ENCODE peak calls at places on chromosomes 13 and 19, in nine cellular contexts. One of them, this sample, is unnamed.

GRCh38 chr13:113413898-113414282 is 39.4 kb downstream of the ADPRHL1 start:
- DNase-seq in upper lobe of right lung: peak; percentile 67
- DNase-seq in foreskin fibroblast: peak; percentile 59
- DNase-seq in stomach: peak; percentile 46
- DNase-seq in kidney epithelial cell: no peak
- DNase-seq in psoas muscle: peak; percentile 91
- DNase-seq in NB4: peak; percentile 58
- DNase-seq in AG09309: no peak
- DNase-seq in lower leg skin: no peak
- DNase-seq in this sample: no peak

GRCh38 chr13:26991508-26992181 is 180.0 kb downstream of the USP12 start:
- DNase-seq in upper lobe of right lung: no peak
- DNase-seq in foreskin fibroblast: no peak
- DNase-seq in stomach: peak; percentile 63
- DNase-seq in kidney epithelial cell: no peak
- DNase-seq in psoas muscle: no peak
- DNase-seq in NB4: no peak
- DNase-seq in AG09309: no peak
- DNase-seq in lower leg skin: no peak
- DNase-seq in this sample: no peak

GRCh38 chr13:33452873-33453558 is 167.5 kb upstream of the STARD13 start:
- DNase-seq in upper lobe of right lung: no peak
- DNase-seq in foreskin fibroblast: no peak
- DNase-seq in stomach: no peak
- DNase-seq in kidney epithelial cell: no peak
- DNase-seq in psoas muscle: no peak
- DNase-seq in NB4: no peak
- DNase-seq in AG09309: no peak
- DNase-seq in lower leg skin: no peak
- DNase-seq in this sample: no peak

GRCh38 chr13:59476376-59476775 is 687.4 kb downstream of the DIAPH3 start:
- DNase-seq in upper lobe of right lung: no peak
- DNase-seq in foreskin fibroblast: peak; percentile 20
- DNase-seq in stomach: no peak
- DNase-seq in kidney epithelial cell: no peak
- DNase-seq in psoas muscle: no peak
- DNase-seq in NB4: no peak
- DNase-seq in AG09309: no peak
- DNase-seq in lower leg skin: no peak
- DNase-seq in this sample: no peak

GRCh38 chr13:30679483-30680330 is 55.6 kb upstream of the ALOX5AP start:
- DNase-seq in upper lobe of right lung: no peak
- DNase-seq in foreskin fibroblast: peak; percentile 55
- DNase-seq in stomach: no peak
- DNase-seq in kidney epithelial cell: no peak
- DNase-seq in psoas muscle: no peak
- DNase-seq in NB4: peak; percentile 57
- DNase-seq in AG09309: no peak
- DNase-seq in lower leg skin: no peak
- DNase-seq in this sample: no peak

GRCh38 chr19:1243768-1244692 is 2.5 kb downstream of the ATP5F1D start:
- DNase-seq in upper lobe of right lung: peak; percentile 93
- DNase-seq in foreskin fibroblast: peak; percentile 93
- DNase-seq in stomach: peak; percentile 91
- DNase-seq in kidney epithelial cell: no peak
- DNase-seq in psoas muscle: peak; percentile 97
- DNase-seq in NB4: peak; percentile 81
- DNase-seq in AG09309: no peak
- DNase-seq in lower leg skin: peak; percentile 97
- DNase-seq in this sample: peak; percentile 89

GRCh38 chr13:110826861-110827672 is 87.8 kb downstream of the ANKRD10 start:
- DNase-seq in upper lobe of right lung: no peak
- DNase-seq in foreskin fibroblast: no peak
- DNase-seq in stomach: peak; percentile 32
- DNase-seq in kidney epithelial cell: no peak
- DNase-seq in psoas muscle: no peak
- DNase-seq in NB4: peak; percentile 16
- DNase-seq in AG09309: no peak
- DNase-seq in lower leg skin: no peak
- DNase-seq in this sample: peak; percentile 23

GRCh38 chr13:76976488-76976887 is 15.4 kb upstream of the CLN5 start:
- DNase-seq in upper lobe of right lung: no peak
- DNase-seq in foreskin fibroblast: peak; percentile 80
- DNase-seq in stomach: no peak
- DNase-seq in kidney epithelial cell: peak; percentile 37
- DNase-seq in psoas muscle: no peak
- DNase-seq in NB4: no peak
- DNase-seq in AG09309: no peak
- DNase-seq in lower leg skin: no peak
- DNase-seq in this sample: no peak

GRCh38 chr13:26719356-26719945 is 41.1 kb downstream of the GPR12 start:
- DNase-seq in upper lobe of right lung: no peak
- DNase-seq in foreskin fibroblast: peak; percentile 25
- DNase-seq in stomach: no peak
- DNase-seq in kidney epithelial cell: no peak
- DNase-seq in psoas muscle: no peak
- DNase-seq in NB4: peak; percentile 94
- DNase-seq in AG09309: no peak
- DNase-seq in lower leg skin: no peak
- DNase-seq in this sample: no peak

GRCh38 chr19:46133101-46133627 is 8.7 kb upstream of the IGFL3 start:
- DNase-seq in upper lobe of right lung: no peak
- DNase-seq in foreskin fibroblast: peak; percentile 91
- DNase-seq in stomach: no peak
- DNase-seq in kidney epithelial cell: peak; percentile 97
- DNase-seq in psoas muscle: no peak
- DNase-seq in NB4: peak; percentile 26
- DNase-seq in AG09309: peak; percentile 46
- DNase-seq in lower leg skin: peak; percentile 74
- DNase-seq in this sample: peak; percentile 44
- H3K4me3 ChIP-seq in upper lobe of right lung: no peak overlapping the region
- H3K4me3 ChIP-seq in foreskin fibroblast: no peak overlapping the region
- H3K4me3 ChIP-seq in stomach: no peak overlapping the region
- H3K4me3 ChIP-seq in kidney epithelial cell: no peak overlapping the region
- H3K4me3 ChIP-seq in psoas muscle: no peak overlapping the region
- H3K4me3 ChIP-seq in NB4: no peak overlapping the region
- H3K4me3 ChIP-seq in AG09309: no peak overlapping the region
- H3K4me3 ChIP-seq in lower leg skin: no peak overlapping the region
- H3K4me3 ChIP-seq in this sample: no peak overlapping the region

DNA sequence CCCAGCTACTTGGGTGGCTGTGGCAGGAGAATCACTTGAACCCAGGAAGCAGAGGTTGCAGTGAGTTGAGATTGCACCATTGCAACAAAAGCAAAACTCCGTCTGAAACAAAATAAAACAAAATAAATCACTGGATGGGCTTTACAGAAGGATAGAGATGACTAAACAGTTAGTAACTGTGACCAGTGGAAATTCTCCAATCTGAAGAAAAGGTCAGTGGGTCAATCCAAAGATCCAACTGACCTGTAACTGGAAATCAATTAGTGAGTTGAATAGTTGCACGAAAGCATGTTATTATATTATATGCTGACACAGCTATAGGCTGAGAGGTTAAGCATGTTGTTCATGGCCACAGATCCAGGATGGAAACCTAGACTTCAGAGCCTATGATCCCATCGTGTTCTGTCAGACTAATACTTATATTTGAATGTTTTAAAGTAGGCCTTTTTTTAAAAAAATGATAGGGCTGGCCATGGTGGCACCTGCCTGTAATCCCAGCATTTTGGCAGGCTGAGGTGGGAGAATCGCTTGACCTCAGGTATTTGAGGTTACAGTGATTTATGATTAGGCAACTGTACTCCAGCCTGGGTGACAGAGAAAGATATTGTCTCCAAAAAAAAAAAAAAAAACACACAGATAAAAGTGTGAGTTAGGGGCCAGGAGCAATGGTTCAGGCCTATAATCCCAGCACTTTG is 1.4 kb downstream of the ECH1 start:
- DNase-seq in upper lobe of right lung: no peak
- DNase-seq in foreskin fibroblast: peak; percentile 73
- DNase-seq in stomach: no peak
- DNase-seq in kidney epithelial cell: no peak
- DNase-seq in psoas muscle: no peak
- DNase-seq in NB4: no peak
- DNase-seq in AG09309: no peak
- DNase-seq in lower leg skin: no peak
- DNase-seq in this sample: no peak
- H3K4me3 ChIP-seq in upper lobe of right lung: peak overlapping the region; percentile 80
- H3K4me3 ChIP-seq in foreskin fibroblast: no peak overlapping the region
- H3K4me3 ChIP-seq in stomach: peak overlapping the region; percentile 74
- H3K4me3 ChIP-seq in kidney epithelial cell: no peak overlapping the region
- H3K4me3 ChIP-seq in psoas muscle: peak overlapping the region; percentile 85
- H3K4me3 ChIP-seq in NB4: no peak overlapping the region
- H3K4me3 ChIP-seq in AG09309: no peak overlapping the region
- H3K4me3 ChIP-seq in lower leg skin: no peak overlapping the region
- H3K4me3 ChIP-seq in this sample: no peak overlapping the region

GRCh38 chr13:109657395-109657794 is 129.0 kb downstream of the IRS2 start:
- DNase-seq in upper lobe of right lung: no peak
- DNase-seq in foreskin fibroblast: peak; percentile 14
- DNase-seq in stomach: no peak
- DNase-seq in kidney epithelial cell: no peak
- DNase-seq in psoas muscle: no peak
- DNase-seq in NB4: no peak
- DNase-seq in AG09309: no peak
- DNase-seq in lower leg skin: no peak
- DNase-seq in this sample: no peak
- H3K4me3 ChIP-seq in upper lobe of right lung: no peak overlapping the region
- H3K4me3 ChIP-seq in foreskin fibroblast: no peak overlapping the region
- H3K4me3 ChIP-seq in stomach: no peak overlapping the region
- H3K4me3 ChIP-seq in kidney epithelial cell: no peak overlapping the region
- H3K4me3 ChIP-seq in psoas muscle: no peak overlapping the region
- H3K4me3 ChIP-seq in NB4: no peak overlapping the region
- H3K4me3 ChIP-seq in AG09309: no peak overlapping the region
- H3K4me3 ChIP-seq in lower leg skin: no peak overlapping the region
- H3K4me3 ChIP-seq in this sample: no peak overlapping the region

GRCh38 chr13:103102482-103102881 is 36.3 kb upstream of the SLC10A2 start:
- DNase-seq in upper lobe of right lung: no peak
- DNase-seq in foreskin fibroblast: peak; percentile 7
- DNase-seq in stomach: no peak
- DNase-seq in kidney epithelial cell: no peak
- DNase-seq in psoas muscle: no peak
- DNase-seq in NB4: no peak
- DNase-seq in AG09309: no peak
- DNase-seq in lower leg skin: no peak
- DNase-seq in this sample: no peak

GRCh38 chr13:103101500-103101899 is 35.3 kb upstream of the SLC10A2 start:
- DNase-seq in upper lobe of right lung: no peak
- DNase-seq in foreskin fibroblast: peak; percentile 3
- DNase-seq in stomach: no peak
- DNase-seq in kidney epithelial cell: no peak
- DNase-seq in psoas muscle: no peak
- DNase-seq in NB4: no peak
- DNase-seq in AG09309: no peak
- DNase-seq in lower leg skin: no peak
- DNase-seq in this sample: no peak

GRCh38 chr13:103099894-103100293 is 33.7 kb upstream of the SLC10A2 start:
- DNase-seq in upper lobe of right lung: no peak
- DNase-seq in foreskin fibroblast: no peak
- DNase-seq in stomach: no peak
- DNase-seq in kidney epithelial cell: no peak
- DNase-seq in psoas muscle: no peak
- DNase-seq in NB4: no peak
- DNase-seq in AG09309: no peak
- DNase-seq in lower leg skin: no peak
- DNase-seq in this sample: no peak

GRCh38 chr13:103101902-103102301 is 35.7 kb upstream of the SLC10A2 start:
- DNase-seq in upper lobe of right lung: no peak
- DNase-seq in foreskin fibroblast: peak; percentile 7
- DNase-seq in stomach: no peak
- DNase-seq in kidney epithelial cell: no peak
- DNase-seq in psoas muscle: no peak
- DNase-seq in NB4: no peak
- DNase-seq in AG09309: no peak
- DNase-seq in lower leg skin: no peak
- DNase-seq in this sample: no peak

GRCh38 chr13:103100795-103101194 is 34.6 kb upstream of the SLC10A2 start:
- DNase-seq in upper lobe of right lung: no peak
- DNase-seq in foreskin fibroblast: peak; percentile 29
- DNase-seq in stomach: no peak
- DNase-seq in kidney epithelial cell: no peak
- DNase-seq in psoas muscle: no peak
- DNase-seq in NB4: no peak
- DNase-seq in AG09309: no peak
- DNase-seq in lower leg skin: no peak
- DNase-seq in this sample: no peak
- H3K4me3 ChIP-seq in upper lobe of right lung: no peak overlapping the region
- H3K4me3 ChIP-seq in foreskin fibroblast: no peak overlapping the region
- H3K4me3 ChIP-seq in stomach: no peak overlapping the region
- H3K4me3 ChIP-seq in kidney epithelial cell: no peak overlapping the region
- H3K4me3 ChIP-seq in psoas muscle: no peak overlapping the region
- H3K4me3 ChIP-seq in NB4: no peak overlapping the region
- H3K4me3 ChIP-seq in AG09309: no peak overlapping the region
- H3K4me3 ChIP-seq in lower leg skin: no peak overlapping the region
- H3K4me3 ChIP-seq in this sample: no peak overlapping the region

DNA sequence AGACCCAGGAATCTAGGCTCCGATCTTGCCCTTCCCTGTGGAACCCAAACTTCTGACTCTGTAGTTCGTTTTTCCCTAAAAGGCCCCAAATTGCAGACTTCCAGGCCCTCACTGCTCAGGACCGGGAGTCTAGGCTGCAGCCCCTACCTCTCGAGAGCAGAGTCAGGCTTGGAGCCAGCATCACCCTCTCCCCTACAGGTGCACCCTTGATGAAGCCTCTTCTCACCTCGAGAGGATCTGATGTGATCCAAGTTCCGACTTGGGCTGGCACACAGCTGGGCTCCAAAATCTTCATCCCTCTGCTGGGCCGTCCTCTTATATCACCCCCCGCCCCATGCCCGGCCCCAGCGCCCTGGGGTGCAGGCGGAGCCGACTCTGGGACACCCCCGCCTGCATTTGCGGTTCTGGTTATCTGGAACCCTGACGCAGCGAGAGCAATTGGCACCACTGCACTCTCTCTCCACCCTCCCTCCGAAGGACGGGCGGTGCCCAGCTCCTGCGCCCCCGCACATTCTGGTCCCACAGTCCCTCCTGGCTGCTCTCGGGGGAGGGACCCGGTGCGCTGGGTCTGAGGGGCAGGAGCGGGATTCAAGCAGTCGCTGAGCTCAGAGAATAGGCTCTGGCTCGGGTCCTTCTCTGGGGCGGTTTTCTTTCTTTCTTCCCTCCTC is at the start of gene KLK7:
- DNase-seq in upper lobe of right lung: no peak
- DNase-seq in foreskin fibroblast: no peak
- DNase-seq in stomach: no peak
- DNase-seq in kidney epithelial cell: no peak
- DNase-seq in psoas muscle: no peak
- DNase-seq in NB4: no peak
- DNase-seq in AG09309: no peak
- DNase-seq in lower leg skin: no peak
- DNase-seq in this sample: no peak
- H3K4me3 ChIP-seq in upper lobe of right lung: no peak within 1 kb of the TSS
- H3K4me3 ChIP-seq in foreskin fibroblast: no peak within 1 kb of the TSS
- H3K4me3 ChIP-seq in stomach: no peak within 1 kb of the TSS
- H3K4me3 ChIP-seq in kidney epithelial cell: peak within 1 kb of the TSS; percentile 5
- H3K4me3 ChIP-seq in psoas muscle: no peak within 1 kb of the TSS
- H3K4me3 ChIP-seq in NB4: no peak within 1 kb of the TSS
- H3K4me3 ChIP-seq in AG09309: no peak within 1 kb of the TSS
- H3K4me3 ChIP-seq in lower leg skin: no peak within 1 kb of the TSS
- H3K4me3 ChIP-seq in this sample: no peak within 1 kb of the TSS

GRCh38 chr13:37918116-37919100 is 48.8 kb upstream of the TRPC4 start:
- DNase-seq in upper lobe of right lung: no peak
- DNase-seq in foreskin fibroblast: peak; percentile 3
- DNase-seq in stomach: no peak
- DNase-seq in kidney epithelial cell: no peak
- DNase-seq in psoas muscle: no peak
- DNase-seq in NB4: no peak
- DNase-seq in AG09309: no peak
- DNase-seq in lower leg skin: no peak
- DNase-seq in this sample: no peak
- H3K4me3 ChIP-seq in upper lobe of right lung: no peak overlapping the region
- H3K4me3 ChIP-seq in foreskin fibroblast: no peak overlapping the region
- H3K4me3 ChIP-seq in stomach: no peak overlapping the region
- H3K4me3 ChIP-seq in kidney epithelial cell: no peak overlapping the region
- H3K4me3 ChIP-seq in psoas muscle: no peak overlapping the region
- H3K4me3 ChIP-seq in NB4: no peak overlapping the region
- H3K4me3 ChIP-seq in AG09309: no peak overlapping the region
- H3K4me3 ChIP-seq in lower leg skin: no peak overlapping the region
- H3K4me3 ChIP-seq in this sample: no peak overlapping the region